ENCODE peak calls at places on chromosomes 11 and 22, in seven cellular contexts. One of them, this sample, is unnamed.

GRCh38 chr11:1226981-1227550 is 4.2 kb downstream of the MUC5B start:
- DNase-seq in fibroblast of the aortic adventitia: no peak
- DNase-seq in activated CD4-positive, alpha-beta T cell treated with anti-CD3 and anti-CD28 coated beads, Interleukin-2, amount 10 ng/mL, durations not matched to agents 7 days and 5 days: no peak
- DNase-seq in cardiac fibroblast: no peak
- DNase-seq in heart right ventricle: no peak
- DNase-seq in gastrocnemius medialis: no peak
- DNase-seq in left cardiac atrium: peak; percentile 12
- DNase-seq in this sample: no peak

GRCh38 chr11:3722100-3722499 is 50.9 kb upstream of the CHRNA10 start:
- DNase-seq in fibroblast of the aortic adventitia: no peak
- DNase-seq in activated CD4-positive, alpha-beta T cell treated with anti-CD3 and anti-CD28 coated beads, Interleukin-2, amount 10 ng/mL, durations not matched to agents 7 days and 5 days: no peak
- DNase-seq in cardiac fibroblast: no peak
- DNase-seq in heart right ventricle: no peak
- DNase-seq in gastrocnemius medialis: no peak
- DNase-seq in left cardiac atrium: no peak
- DNase-seq in this sample: no peak

GRCh38 chr11:113474362-113475159 is 637 bp downstream of the DRD2 start:
- DNase-seq in fibroblast of the aortic adventitia: peak; percentile 77
- DNase-seq in activated CD4-positive, alpha-beta T cell treated with anti-CD3 and anti-CD28 coated beads, Interleukin-2, amount 10 ng/mL, durations not matched to agents 7 days and 5 days: peak; percentile 71
- DNase-seq in cardiac fibroblast: peak; percentile 76
- DNase-seq in heart right ventricle: peak; percentile 84
- DNase-seq in gastrocnemius medialis: peak; percentile 7
- DNase-seq in left cardiac atrium: peak; percentile 83
- DNase-seq in this sample: no peak

GRCh38 chr11:67646535-67647336 is 3.8 kb downstream of the ACY3 start:
- DNase-seq in fibroblast of the aortic adventitia: no peak
- DNase-seq in activated CD4-positive, alpha-beta T cell treated with anti-CD3 and anti-CD28 coated beads, Interleukin-2, amount 10 ng/mL, durations not matched to agents 7 days and 5 days: peak; percentile 60
- DNase-seq in cardiac fibroblast: no peak
- DNase-seq in heart right ventricle: no peak
- DNase-seq in gastrocnemius medialis: no peak
- DNase-seq in left cardiac atrium: peak; percentile 22
- DNase-seq in this sample: peak; percentile 60

GRCh38 chr22:32106930-32107329 is 52.2 kb downstream of the C22orf42 start:
- DNase-seq in fibroblast of the aortic adventitia: peak; percentile 8
- DNase-seq in activated CD4-positive, alpha-beta T cell treated with anti-CD3 and anti-CD28 coated beads, Interleukin-2, amount 10 ng/mL, durations not matched to agents 7 days and 5 days: peak; percentile 51
- DNase-seq in cardiac fibroblast: peak; percentile 12
- DNase-seq in heart right ventricle: no peak
- DNase-seq in gastrocnemius medialis: no peak
- DNase-seq in left cardiac atrium: no peak
- DNase-seq in this sample: no peak

GRCh38 chr22:40021401-40022000 is 26.7 kb downstream of the FAM83F start:
- DNase-seq in fibroblast of the aortic adventitia: no peak
- DNase-seq in activated CD4-positive, alpha-beta T cell treated with anti-CD3 and anti-CD28 coated beads, Interleukin-2, amount 10 ng/mL, durations not matched to agents 7 days and 5 days: no peak
- DNase-seq in cardiac fibroblast: no peak
- DNase-seq in heart right ventricle: no peak
- DNase-seq in gastrocnemius medialis: no peak
- DNase-seq in left cardiac atrium: no peak
- DNase-seq in this sample: no peak

GRCh38 chr22:28479912-28480311 is 199.7 kb downstream of the TTC28 start:
- DNase-seq in fibroblast of the aortic adventitia: peak; percentile 12
- DNase-seq in activated CD4-positive, alpha-beta T cell treated with anti-CD3 and anti-CD28 coated beads, Interleukin-2, amount 10 ng/mL, durations not matched to agents 7 days and 5 days: no peak
- DNase-seq in cardiac fibroblast: no peak
- DNase-seq in heart right ventricle: no peak
- DNase-seq in gastrocnemius medialis: no peak
- DNase-seq in left cardiac atrium: no peak
- DNase-seq in this sample: no peak

GRCh38 chr11:129814244-129814992 is 1.2 kb upstream of the TMEM45B start:
- DNase-seq in fibroblast of the aortic adventitia: no peak
- DNase-seq in activated CD4-positive, alpha-beta T cell treated with anti-CD3 and anti-CD28 coated beads, Interleukin-2, amount 10 ng/mL, durations not matched to agents 7 days and 5 days: peak; percentile 79
- DNase-seq in cardiac fibroblast: no peak
- DNase-seq in heart right ventricle: no peak
- DNase-seq in gastrocnemius medialis: no peak
- DNase-seq in left cardiac atrium: no peak
- DNase-seq in this sample: peak; percentile 79

GRCh38 chr11:35558468-35558867 is 33.1 kb upstream of the PAMR1 start:
- DNase-seq in fibroblast of the aortic adventitia: peak; percentile 85
- DNase-seq in activated CD4-positive, alpha-beta T cell treated with anti-CD3 and anti-CD28 coated beads, Interleukin-2, amount 10 ng/mL, durations not matched to agents 7 days and 5 days: no peak
- DNase-seq in cardiac fibroblast: no peak
- DNase-seq in heart right ventricle: peak; percentile 30
- DNase-seq in gastrocnemius medialis: no peak
- DNase-seq in left cardiac atrium: no peak
- DNase-seq in this sample: no peak

GRCh38 chr22:40243891-40244290 is 66.2 kb downstream of the TNRC6B start:
- DNase-seq in fibroblast of the aortic adventitia: no peak
- DNase-seq in activated CD4-positive, alpha-beta T cell treated with anti-CD3 and anti-CD28 coated beads, Interleukin-2, amount 10 ng/mL, durations not matched to agents 7 days and 5 days: peak; percentile 45
- DNase-seq in cardiac fibroblast: no peak
- DNase-seq in heart right ventricle: no peak
- DNase-seq in gastrocnemius medialis: no peak
- DNase-seq in left cardiac atrium: no peak
- DNase-seq in this sample: peak; percentile 42

GRCh38 chr11:72719144-72719543 is 33.1 kb downstream of the ARAP1 start:
- DNase-seq in fibroblast of the aortic adventitia: peak; percentile 38
- DNase-seq in activated CD4-positive, alpha-beta T cell treated with anti-CD3 and anti-CD28 coated beads, Interleukin-2, amount 10 ng/mL, durations not matched to agents 7 days and 5 days: no peak
- DNase-seq in cardiac fibroblast: no peak
- DNase-seq in heart right ventricle: peak; percentile 65
- DNase-seq in gastrocnemius medialis: peak; percentile 31
- DNase-seq in left cardiac atrium: peak; percentile 62
- DNase-seq in this sample: no peak

GRCh38 chr11:2559527-2560311 is 114.9 kb downstream of the KCNQ1 start:
- DNase-seq in fibroblast of the aortic adventitia: no peak
- DNase-seq in activated CD4-positive, alpha-beta T cell treated with anti-CD3 and anti-CD28 coated beads, Interleukin-2, amount 10 ng/mL, durations not matched to agents 7 days and 5 days: no peak
- DNase-seq in cardiac fibroblast: no peak
- DNase-seq in heart right ventricle: no peak
- DNase-seq in gastrocnemius medialis: no peak
- DNase-seq in left cardiac atrium: peak; percentile 18
- DNase-seq in this sample: no peak

GRCh38 chr11:8081591-8082021 is 595 bp downstream of the TUB start:
- DNase-seq in fibroblast of the aortic adventitia: no peak
- DNase-seq in activated CD4-positive, alpha-beta T cell treated with anti-CD3 and anti-CD28 coated beads, Interleukin-2, amount 10 ng/mL, durations not matched to agents 7 days and 5 days: no peak
- DNase-seq in cardiac fibroblast: no peak
- DNase-seq in heart right ventricle: no peak
- DNase-seq in gastrocnemius medialis: no peak
- DNase-seq in left cardiac atrium: peak; percentile 27
- DNase-seq in this sample: no peak

GRCh38 chr11:72872012-72872411 is 57.8 kb downstream of the ATG16L2 start:
- DNase-seq in fibroblast of the aortic adventitia: no peak
- DNase-seq in activated CD4-positive, alpha-beta T cell treated with anti-CD3 and anti-CD28 coated beads, Interleukin-2, amount 10 ng/mL, durations not matched to agents 7 days and 5 days: no peak
- DNase-seq in cardiac fibroblast: no peak
- DNase-seq in heart right ventricle: no peak
- DNase-seq in gastrocnemius medialis: no peak
- DNase-seq in left cardiac atrium: no peak
- DNase-seq in this sample: no peak

GRCh38 chr11:67504950-67505561 is at the start of gene PITPNM1:
- DNase-seq in fibroblast of the aortic adventitia: peak; percentile 25
- DNase-seq in activated CD4-positive, alpha-beta T cell treated with anti-CD3 and anti-CD28 coated beads, Interleukin-2, amount 10 ng/mL, durations not matched to agents 7 days and 5 days: peak; percentile 74
- DNase-seq in cardiac fibroblast: peak; percentile 39
- DNase-seq in heart right ventricle: peak; percentile 78
- DNase-seq in gastrocnemius medialis: no peak
- DNase-seq in left cardiac atrium: peak; percentile 78
- DNase-seq in this sample: peak; percentile 74

GRCh38 chr11:64898541-64898940 is 18.5 kb downstream of the ATG2A start:
- DNase-seq in fibroblast of the aortic adventitia: no peak
- DNase-seq in activated CD4-positive, alpha-beta T cell treated with anti-CD3 and anti-CD28 coated beads, Interleukin-2, amount 10 ng/mL, durations not matched to agents 7 days and 5 days: no peak
- DNase-seq in cardiac fibroblast: no peak
- DNase-seq in heart right ventricle: no peak
- DNase-seq in gastrocnemius medialis: no peak
- DNase-seq in left cardiac atrium: no peak
- DNase-seq in this sample: no peak

GRCh38 chr22:45197606-45198462 is 34.1 kb downstream of the NUP50 start:
- DNase-seq in fibroblast of the aortic adventitia: no peak
- DNase-seq in activated CD4-positive, alpha-beta T cell treated with anti-CD3 and anti-CD28 coated beads, Interleukin-2, amount 10 ng/mL, durations not matched to agents 7 days and 5 days: no peak
- DNase-seq in cardiac fibroblast: no peak
- DNase-seq in heart right ventricle: no peak
- DNase-seq in gastrocnemius medialis: no peak
- DNase-seq in left cardiac atrium: no peak
- DNase-seq in this sample: no peak

GRCh38 chr22:46042786-46043185 is 65.8 kb upstream of the WNT7B start:
- DNase-seq in fibroblast of the aortic adventitia: no peak
- DNase-seq in activated CD4-positive, alpha-beta T cell treated with anti-CD3 and anti-CD28 coated beads, Interleukin-2, amount 10 ng/mL, durations not matched to agents 7 days and 5 days: no peak
- DNase-seq in cardiac fibroblast: no peak
- DNase-seq in heart right ventricle: no peak
- DNase-seq in gastrocnemius medialis: no peak
- DNase-seq in left cardiac atrium: peak; percentile 9
- DNase-seq in this sample: no peak

GRCh38 chr11:34644669-34645406 is 23.9 kb downstream of the EHF start:
- DNase-seq in fibroblast of the aortic adventitia: peak; percentile 56
- DNase-seq in activated CD4-positive, alpha-beta T cell treated with anti-CD3 and anti-CD28 coated beads, Interleukin-2, amount 10 ng/mL, durations not matched to agents 7 days and 5 days: no peak
- DNase-seq in cardiac fibroblast: peak; percentile 86
- DNase-seq in heart right ventricle: no peak
- DNase-seq in gastrocnemius medialis: no peak
- DNase-seq in left cardiac atrium: no peak
- DNase-seq in this sample: no peak

GRCh38 chr11:35487532-35488078 is 37.8 kb downstream of the PAMR1 start:
- DNase-seq in fibroblast of the aortic adventitia: peak; percentile 82
- DNase-seq in activated CD4-positive, alpha-beta T cell treated with anti-CD3 and anti-CD28 coated beads, Interleukin-2, amount 10 ng/mL, durations not matched to agents 7 days and 5 days: no peak
- DNase-seq in cardiac fibroblast: peak; percentile 80
- DNase-seq in heart right ventricle: peak; percentile 15
- DNase-seq in gastrocnemius medialis: no peak
- DNase-seq in left cardiac atrium: no peak
- DNase-seq in this sample: no peak

GRCh38 chr22:12601870-12602779 is 2925.9 kb upstream of the OR11H1 start:
- DNase-seq in fibroblast of the aortic adventitia: no peak
- DNase-seq in activated CD4-positive, alpha-beta T cell treated with anti-CD3 and anti-CD28 coated beads, Interleukin-2, amount 10 ng/mL, durations not matched to agents 7 days and 5 days: no peak
- DNase-seq in cardiac fibroblast: no peak
- DNase-seq in heart right ventricle: no peak
- DNase-seq in gastrocnemius medialis: no peak
- DNase-seq in left cardiac atrium: no peak
- DNase-seq in this sample: peak; percentile 4